ENCODE peak calls at places on chromosomes 3 and 15, in nine cellular contexts. A is EL; N is kidney; J is stimulated activated CD8-positive, alpha-beta memory T cell treated with anti-CD3 and anti-CD28 coated beads, Interleukin-4, amount 100 ng/mL, for 1 hour; E is GM23248; F is SJSA1; O is amniotic stem cell; K is WERI-Rb-1; W is upper lobe of right lung. V is an unnamed sample.

GRCh38 chr3:160756907-160757623 is 1.0 kb downstream of the PPM1L start:
- DNase-seq in O (no peak), K (no peak), E (no peak), A (no peak), J (no peak), F (no peak), W (peak; percentile 63), N (peak; percentile 64), V (peak; percentile 86)

GRCh38 chr3:129233538-129233937 is 15.9 kb upstream of the COPG1 start:
- DNase-seq in W (peak; percentile 67), O (no peak), E (no peak), K (no peak), A (no peak), J (no peak), F (no peak), N (no peak), V (peak; percentile 66)

GRCh38 chr15:43105077-43105769 is 615 bp downstream of the UBR1 start:
- DNase-seq in E (peak; percentile 50), W (no peak), F (no peak), N (no peak), O (no peak), J (peak; percentile 1), A (peak; percentile 21), K (no peak), V (no peak)

GRCh38 chr15:69035205-69035917 is 20.9 kb downstream of the NOX5 start:
- DNase-seq in A (no peak), N (peak; percentile 82), O (no peak), J (no peak), W (no peak), K (peak; percentile 68), F (no peak), E (no peak), V (peak; percentile 25)

GRCh38 chr3:52108302-52109232 is 45.7 kb downstream of the POC1A start:
- DNase-seq in A (no peak), J (no peak), N (peak; percentile 68), W (no peak), E (no peak), F (no peak), O (no peak), K (peak; percentile 38), V (no peak)

GRCh38 chr15:77402740-77403379 is 17.0 kb downstream of the PEAK1 start:
- DNase-seq in A (peak; percentile 68), N (no peak), J (no peak), F (no peak), O (peak; percentile 66), W (no peak), K (no peak), E (peak; percentile 88), V (no peak)

GRCh38 chr15:51030649-51031316 is 63.9 kb downstream of the TNFAIP8L3 start:
- DNase-seq in O (peak; percentile 30), A (peak; percentile 83), J (no peak), E (peak; percentile 91), N (no peak), F (peak; percentile 69), W (no peak), K (no peak), V (peak; percentile 42)

GRCh38 chr3:111081008-111081545 is 9.5 kb downstream of the NECTIN3 start:
- DNase-seq in E (peak; percentile 66), A (peak; percentile 68), O (no peak), J (no peak), F (no peak), N (no peak), W (no peak), K (no peak), V (no peak)

GRCh38 chr3:168847293-168847883 is 751.7 kb upstream of the GOLIM4 start:
- DNase-seq in W (no peak), O (peak; percentile 33), K (peak; percentile 13), N (no peak), A (peak; percentile 51), F (no peak), E (peak; percentile 74), J (no peak), V (no peak)

GRCh38 chr15:72902245-72902928 is 118.8 kb upstream of the ADPGK start:
- DNase-seq in O (no peak), N (peak; percentile 83), K (peak; percentile 77), E (peak; percentile 83), J (no peak), W (no peak), A (peak; percentile 26), F (peak; percentile 95), V (peak; percentile 21)

GRCh38 chr15:55250392-55250791 is 39.2 kb downstream of the RAB27A start:
- DNase-seq in K (no peak), F (no peak), J (no peak), E (peak; percentile 87), W (no peak), O (no peak), A (peak; percentile 23), N (no peak), V (no peak)

GRCh38 chr15:71203573-71204444 is 88.5 kb downstream of the THSD4 start:
- DNase-seq in F (no peak), N (no peak), K (no peak), A (no peak), E (peak; percentile 53), W (no peak), O (no peak), J (no peak), V (no peak)

GRCh38 chr3:136070953-136071949 is 105.7 kb downstream of the PPP2R3A start:
- DNase-seq in N (peak; percentile 59), E (peak; percentile 68), A (peak; percentile 93), O (no peak), J (no peak), F (peak; percentile 53), W (no peak), K (no peak), V (no peak)

GRCh38 chr3:38968891-38969290 is 82.9 kb downstream of the SCN11A start:
- DNase-seq in W (no peak), O (no peak), J (no peak), F (no peak), A (no peak), N (no peak), K (no peak), E (no peak), V (no peak)

GRCh38 chr15:60442763-60443162 is 36.2 kb downstream of the ICE2 start:
- DNase-seq in N (no peak), A (peak; percentile 41), J (no peak), E (peak; percentile 78), W (no peak), F (no peak), O (no peak), K (no peak), V (no peak)

GRCh38 chr3:48980295-48980694 is 9.7 kb upstream of the P4HTM start:
- DNase-seq in K (no peak), A (no peak), W (no peak), E (no peak), F (no peak), O (no peak), N (no peak), J (no peak), V (no peak)

GRCh38 chr3:7950890-7951289 is 550.7 kb upstream of the LMCD1 start:
- DNase-seq in O (no peak), E (no peak), A (no peak), J (no peak), K (no peak), F (no peak), W (no peak), N (no peak), V (no peak)

GRCh38 chr3:53056442-53056841 is 10.6 kb upstream of the SFMBT1 start:
- DNase-seq in W (no peak), J (no peak), K (peak; percentile 51), E (peak; percentile 47), A (peak; percentile 26), F (no peak), N (no peak), O (no peak), V (peak; percentile 46)

GRCh38 chr3:71315431-71315830 is 268.1 kb downstream of the FOXP1 start:
- DNase-seq in W (no peak), E (no peak), J (no peak), F (no peak), A (no peak), O (no peak), K (no peak), N (no peak), V (no peak)

GRCh38 chr3:188693435-188693834 is 478.3 kb upstream of the TPRG1 start:
- DNase-seq in J (no peak), F (no peak), O (no peak), W (no peak), K (no peak), A (no peak), E (no peak), N (no peak), V (no peak)

GRCh38 chr3:52555056-52555455 is 18.7 kb downstream of the UQCC5 start:
- DNase-seq in F (no peak), N (no peak), E (peak; percentile 50), W (no peak), O (no peak), A (no peak), K (no peak), J (no peak), V (no peak)

GRCh38 chr15:92521624-92522008 is 127.9 kb downstream of the ST8SIA2 start:
- DNase-seq in A (peak; percentile 49), K (peak; percentile 89), N (no peak), F (no peak), O (peak; percentile 76), E (peak; percentile 88), J (no peak), W (no peak), V (peak; percentile 87)

GRCh38 chr15:62856466-62857246 is 185.9 kb upstream of the TPM1 start:
- DNase-seq in E (no peak), O (no peak), N (no peak), K (no peak), A (no peak), W (no peak), J (no peak), F (no peak), V (no peak)

GRCh38 chr3:15810702-15811101 is 12.9 kb upstream of the ANKRD28 start:
- DNase-seq in N (no peak), F (no peak), O (no peak), W (no peak), A (no peak), K (no peak), J (no peak), E (no peak), V (no peak)

GRCh38 chr3:76500746-76501275 is 539.1 kb upstream of the ROBO2 start:
- DNase-seq in W (no peak), J (no peak), A (peak; percentile 6), N (no peak), K (no peak), O (peak; percentile 27), E (peak; percentile 59), F (no peak), V (no peak)

GRCh38 chr3:68972358-68972979 is 40.1 kb upstream of the TAFA4 start:
- DNase-seq in O (peak; percentile 12), K (peak; percentile 82), W (no peak), F (peak; percentile 67), E (peak; percentile 71), J (no peak), N (no peak), A (peak; percentile 59), V (no peak)

GRCh38 chr3:3065876-3066275 is 44.3 kb downstream of the IL5RA start:
- DNase-seq in J (no peak), K (no peak), W (no peak), E (peak; percentile 27), A (no peak), O (no peak), F (no peak), N (no peak), V (no peak)

GRCh38 chr3:134312072-134312872 is 61.6 kb upstream of the RYK start:
- DNase-seq in K (no peak), J (no peak), W (peak; percentile 83), A (peak; percentile 68), N (peak; percentile 92), E (peak; percentile 47), O (no peak), F (no peak), V (peak; percentile 85)

GRCh38 chr3:108946292-108947290 is 7.1 kb downstream of the GUCA1C start:
- DNase-seq in O (no peak), E (peak; percentile 8), J (no peak), W (no peak), N (no peak), F (no peak), A (peak; percentile 41), K (no peak), V (no peak)

GRCh38 chr3:55519016-55519415 is 31.9 kb upstream of the WNT5A start:
- DNase-seq in O (no peak), K (no peak), N (no peak), W (no peak), A (peak; percentile 45), E (peak; percentile 79), F (no peak), J (no peak), V (peak; percentile 28)

GRCh38 chr3:54065551-54065950 is 56.8 kb upstream of the CACNA2D3 start:
- DNase-seq in N (no peak), A (no peak), O (no peak), K (no peak), W (no peak), J (no peak), F (no peak), E (no peak), V (no peak)

V was measured in lower leg skin.